ENCODE peak calls at places on chromosomes 11 and 22, in nine cellular contexts. One of them, this sample, is unnamed.

GRCh38 chr22:32708835-32709234 is 92.7 kb upstream of the TIMP3 start:
- DNase-seq in HEK293T: no peak
- DNase-seq in stimulated activated CD4-positive, alpha-beta T cell treated with anti-CD3 and anti-CD28 coated beads, Interleukin-2, amount 100 ng/mL, for 24 hours: no peak
- DNase-seq in GM23338: no peak
- DNase-seq in HepG2: no peak
- DNase-seq in cerebellum: no peak
- DNase-seq in AG10803: peak
- DNase-seq in LHCN-M2: no peak
- DNase-seq in SW 1271: no peak
- DNase-seq in this sample: no peak

GRCh38 chr11:1479678-1480118 is 6.9 kb downstream of the MOB2 start:
- DNase-seq in HEK293T: no peak
- DNase-seq in stimulated activated CD4-positive, alpha-beta T cell treated with anti-CD3 and anti-CD28 coated beads, Interleukin-2, amount 100 ng/mL, for 24 hours: no peak
- DNase-seq in GM23338: no peak
- DNase-seq in HepG2: no peak
- DNase-seq in cerebellum: no peak
- DNase-seq in AG10803: no peak
- DNase-seq in LHCN-M2: no peak
- DNase-seq in SW 1271: no peak
- DNase-seq in this sample: no peak

GRCh38 chr22:39900306-39901227 is at the start of gene GRAP2:
- DNase-seq in HEK293T: no peak
- DNase-seq in stimulated activated CD4-positive, alpha-beta T cell treated with anti-CD3 and anti-CD28 coated beads, Interleukin-2, amount 100 ng/mL, for 24 hours: peak
- DNase-seq in GM23338: no peak
- DNase-seq in HepG2: no peak
- DNase-seq in cerebellum: no peak
- DNase-seq in AG10803: no peak
- DNase-seq in LHCN-M2: no peak
- DNase-seq in SW 1271: no peak
- DNase-seq in this sample: no peak

GRCh38 chr22:43789452-43789851 is 22.7 kb downstream of the EFCAB6 start:
- DNase-seq in HEK293T: no peak
- DNase-seq in stimulated activated CD4-positive, alpha-beta T cell treated with anti-CD3 and anti-CD28 coated beads, Interleukin-2, amount 100 ng/mL, for 24 hours: no peak
- DNase-seq in GM23338: no peak
- DNase-seq in HepG2: no peak
- DNase-seq in cerebellum: no peak
- DNase-seq in AG10803: peak
- DNase-seq in LHCN-M2: peak
- DNase-seq in SW 1271: no peak
- DNase-seq in this sample: no peak

GRCh38 chr11:39120890-39121289 is 2338.6 kb downstream of the LRRC4C start:
- DNase-seq in HEK293T: no peak
- DNase-seq in stimulated activated CD4-positive, alpha-beta T cell treated with anti-CD3 and anti-CD28 coated beads, Interleukin-2, amount 100 ng/mL, for 24 hours: no peak
- DNase-seq in GM23338: no peak
- DNase-seq in HepG2: no peak
- DNase-seq in cerebellum: no peak
- DNase-seq in AG10803: no peak
- DNase-seq in LHCN-M2: no peak
- DNase-seq in SW 1271: no peak
- DNase-seq in this sample: no peak

GRCh38 chr11:9838961-9839360 is 175.1 kb downstream of the SWAP70 start:
- DNase-seq in HEK293T: no peak
- DNase-seq in stimulated activated CD4-positive, alpha-beta T cell treated with anti-CD3 and anti-CD28 coated beads, Interleukin-2, amount 100 ng/mL, for 24 hours: no peak
- DNase-seq in GM23338: peak
- DNase-seq in HepG2: no peak
- DNase-seq in cerebellum: no peak
- DNase-seq in AG10803: no peak
- DNase-seq in LHCN-M2: peak
- DNase-seq in SW 1271: no peak
- DNase-seq in this sample: peak

GRCh38 chr11:45078236-45079074 is 68.0 kb upstream of the PRDM11 start:
- DNase-seq in HEK293T: no peak
- DNase-seq in stimulated activated CD4-positive, alpha-beta T cell treated with anti-CD3 and anti-CD28 coated beads, Interleukin-2, amount 100 ng/mL, for 24 hours: no peak
- DNase-seq in GM23338: no peak
- DNase-seq in HepG2: no peak
- DNase-seq in cerebellum: peak
- DNase-seq in AG10803: peak
- DNase-seq in LHCN-M2: peak
- DNase-seq in SW 1271: no peak
- DNase-seq in this sample: peak

GRCh38 chr11:8250446-8250845 is 13.2 kb downstream of the LMO1 start:
- DNase-seq in HEK293T: no peak
- DNase-seq in stimulated activated CD4-positive, alpha-beta T cell treated with anti-CD3 and anti-CD28 coated beads, Interleukin-2, amount 100 ng/mL, for 24 hours: no peak
- DNase-seq in GM23338: no peak
- DNase-seq in HepG2: no peak
- DNase-seq in cerebellum: no peak
- DNase-seq in AG10803: no peak
- DNase-seq in LHCN-M2: no peak
- DNase-seq in SW 1271: no peak
- DNase-seq in this sample: peak

GRCh38 chr11:67247946-67248550 is 18.2 kb upstream of the GRK2 start:
- DNase-seq in HEK293T: no peak
- DNase-seq in stimulated activated CD4-positive, alpha-beta T cell treated with anti-CD3 and anti-CD28 coated beads, Interleukin-2, amount 100 ng/mL, for 24 hours: no peak
- DNase-seq in GM23338: no peak
- DNase-seq in HepG2: no peak
- DNase-seq in cerebellum: no peak
- DNase-seq in AG10803: no peak
- DNase-seq in LHCN-M2: no peak
- DNase-seq in SW 1271: no peak
- DNase-seq in this sample: no peak

GRCh38 chr11:79441159-79441875 is 487 bp upstream of the TENM4 start:
- DNase-seq in HEK293T: no peak
- DNase-seq in stimulated activated CD4-positive, alpha-beta T cell treated with anti-CD3 and anti-CD28 coated beads, Interleukin-2, amount 100 ng/mL, for 24 hours: no peak
- DNase-seq in GM23338: peak
- DNase-seq in HepG2: no peak
- DNase-seq in cerebellum: no peak
- DNase-seq in AG10803: peak
- DNase-seq in LHCN-M2: no peak
- DNase-seq in SW 1271: no peak
- DNase-seq in this sample: peak

GRCh38 chr22:38299758-38300157 is 17.5 kb downstream of the CSNK1E start:
- DNase-seq in HEK293T: no peak
- DNase-seq in stimulated activated CD4-positive, alpha-beta T cell treated with anti-CD3 and anti-CD28 coated beads, Interleukin-2, amount 100 ng/mL, for 24 hours: no peak
- DNase-seq in GM23338: no peak
- DNase-seq in HepG2: no peak
- DNase-seq in cerebellum: no peak
- DNase-seq in AG10803: no peak
- DNase-seq in LHCN-M2: no peak
- DNase-seq in SW 1271: no peak
- DNase-seq in this sample: no peak

GRCh38 chr11:60978546-60979380 is 7.3 kb downstream of the CD6 start:
- DNase-seq in HEK293T: no peak
- DNase-seq in stimulated activated CD4-positive, alpha-beta T cell treated with anti-CD3 and anti-CD28 coated beads, Interleukin-2, amount 100 ng/mL, for 24 hours: peak
- DNase-seq in GM23338: no peak
- DNase-seq in HepG2: no peak
- DNase-seq in cerebellum: no peak
- DNase-seq in AG10803: no peak
- DNase-seq in LHCN-M2: peak
- DNase-seq in SW 1271: no peak
- DNase-seq in this sample: no peak

GRCh38 chr22:22903355-22903777 is 15.8 kb downstream of the IGLL5 start:
- DNase-seq in HEK293T: no peak
- DNase-seq in stimulated activated CD4-positive, alpha-beta T cell treated with anti-CD3 and anti-CD28 coated beads, Interleukin-2, amount 100 ng/mL, for 24 hours: no peak
- DNase-seq in GM23338: no peak
- DNase-seq in HepG2: no peak
- DNase-seq in cerebellum: no peak
- DNase-seq in AG10803: no peak
- DNase-seq in LHCN-M2: no peak
- DNase-seq in SW 1271: no peak
- DNase-seq in this sample: no peak

GRCh38 chr11:127644366-127644765 is 643.8 kb upstream of the KIRREL3 start:
- DNase-seq in HEK293T: no peak
- DNase-seq in stimulated activated CD4-positive, alpha-beta T cell treated with anti-CD3 and anti-CD28 coated beads, Interleukin-2, amount 100 ng/mL, for 24 hours: no peak
- DNase-seq in GM23338: no peak
- DNase-seq in HepG2: no peak
- DNase-seq in cerebellum: no peak
- DNase-seq in AG10803: no peak
- DNase-seq in LHCN-M2: no peak
- DNase-seq in SW 1271: no peak
- DNase-seq in this sample: no peak

GRCh38 chr11:12845739-12846358 is 163.3 kb upstream of the RASSF10 start:
- DNase-seq in HEK293T: peak
- DNase-seq in stimulated activated CD4-positive, alpha-beta T cell treated with anti-CD3 and anti-CD28 coated beads, Interleukin-2, amount 100 ng/mL, for 24 hours: no peak
- DNase-seq in GM23338: peak
- DNase-seq in HepG2: peak
- DNase-seq in cerebellum: no peak
- DNase-seq in AG10803: peak
- DNase-seq in LHCN-M2: peak
- DNase-seq in SW 1271: no peak
- DNase-seq in this sample: no peak

GRCh38 chr11:12943276-12943675 is 65.8 kb upstream of the RASSF10 start:
- DNase-seq in HEK293T: no peak
- DNase-seq in stimulated activated CD4-positive, alpha-beta T cell treated with anti-CD3 and anti-CD28 coated beads, Interleukin-2, amount 100 ng/mL, for 24 hours: no peak
- DNase-seq in GM23338: no peak
- DNase-seq in HepG2: no peak
- DNase-seq in cerebellum: no peak
- DNase-seq in AG10803: no peak
- DNase-seq in LHCN-M2: no peak
- DNase-seq in SW 1271: no peak
- DNase-seq in this sample: no peak

GRCh38 chr22:39173787-39174497 is 21.5 kb upstream of the CBX7 start:
- DNase-seq in HEK293T: no peak
- DNase-seq in stimulated activated CD4-positive, alpha-beta T cell treated with anti-CD3 and anti-CD28 coated beads, Interleukin-2, amount 100 ng/mL, for 24 hours: peak
- DNase-seq in GM23338: no peak
- DNase-seq in HepG2: no peak
- DNase-seq in cerebellum: no peak
- DNase-seq in AG10803: no peak
- DNase-seq in LHCN-M2: no peak
- DNase-seq in SW 1271: no peak
- DNase-seq in this sample: no peak

GRCh38 chr11:35163209-35163608 is 24.2 kb downstream of the CD44 start:
- DNase-seq in HEK293T: no peak
- DNase-seq in stimulated activated CD4-positive, alpha-beta T cell treated with anti-CD3 and anti-CD28 coated beads, Interleukin-2, amount 100 ng/mL, for 24 hours: no peak
- DNase-seq in GM23338: no peak
- DNase-seq in HepG2: no peak
- DNase-seq in cerebellum: no peak
- DNase-seq in AG10803: no peak
- DNase-seq in LHCN-M2: no peak
- DNase-seq in SW 1271: no peak
- DNase-seq in this sample: no peak

GRCh38 chr11:9264381-9265210 is 554 bp downstream of the DENND5A start:
- DNase-seq in HEK293T: peak
- DNase-seq in stimulated activated CD4-positive, alpha-beta T cell treated with anti-CD3 and anti-CD28 coated beads, Interleukin-2, amount 100 ng/mL, for 24 hours: peak
- DNase-seq in GM23338: peak
- DNase-seq in HepG2: no peak
- DNase-seq in cerebellum: no peak
- DNase-seq in AG10803: peak
- DNase-seq in LHCN-M2: peak
- DNase-seq in SW 1271: no peak
- DNase-seq in this sample: peak

This sample was measured in ELF-1.